ENCODE peak calls at places on chromosomes 11 and 22, in ten cellular contexts. W is thoracic aorta; Y is stimulated activated naive CD8-positive, alpha-beta T cell treated with anti-CD3 and anti-CD28 coated beads, Interleukin-15, Interleukin-2, amounts not matched to agents 100 U/mL and 50 U/mL, for 24 hours; P is frontal cortex; S is activated T-cell treated with anti-CD3 and anti-CD28 coated beads for 1 hour; B is activated T-helper 9 cell treated with anti-CD3 and anti-CD28 coated beads, Interleukin-2, amount 50 U/mL, for 16 hours; U is midbrain; Q is RWPE2; J is OCI-M1; F is astrocyte of the spinal cord. L is an unnamed sample.

GRCh38 chr22:32122899-32123298 is 36.2 kb downstream of the C22orf42 start:
- DNase-seq in S (no peak), P (no peak), F (no peak), J (no peak), Q (no peak), W (no peak), Y (no peak), U (no peak), B (no peak), L (no peak)

GRCh38 chr11:67633758-67634365 is 4.1 kb upstream of the NUDT8 start:
- DNase-seq in W (no peak), P (no peak), J (no peak), Y (no peak), F (no peak), Q (peak; percentile 39), B (no peak), S (no peak), U (no peak), L (no peak)

GRCh38 chr11:60899021-60899936 is 7.1 kb downstream of the PRPF19 start:
- DNase-seq in P (no peak), U (peak; percentile 52), S (no peak), Y (no peak), J (peak; percentile 76), B (no peak), W (no peak), Q (no peak), F (peak; percentile 71), L (peak; percentile 45)

GRCh38 chr11:88629496-88629895 is 292.0 kb upstream of the CTSC start:
- DNase-seq in U (no peak), W (no peak), P (no peak), S (no peak), B (no peak), Q (no peak), J (no peak), Y (no peak), F (no peak), L (no peak)

GRCh38 chr11:69969890-69970784 is 108.0 kb upstream of the ANO1 start:
- DNase-seq in S (no peak), P (no peak), B (no peak), W (no peak), Q (no peak), F (no peak), U (no peak), J (no peak), Y (no peak), L (no peak)

GRCh38 chr11:68778205-68778604 is 26.9 kb upstream of the TESMIN start:
- DNase-seq in Q (no peak), F (no peak), U (no peak), P (no peak), W (no peak), J (no peak), S (no peak), B (no peak), Y (no peak), L (no peak)

GRCh38 chr11:35487532-35488078 is 37.8 kb downstream of the PAMR1 start:
- DNase-seq in S (no peak), J (peak; percentile 11), U (peak; percentile 20), P (no peak), B (no peak), W (no peak), F (peak; percentile 69), Y (peak; percentile 4), Q (no peak), L (no peak)

GRCh38 chr11:128939591-128939990 is 3.1 kb downstream of the TP53AIP1 start:
- DNase-seq in W (no peak), S (no peak), B (no peak), Q (no peak), P (no peak), U (no peak), F (no peak), Y (no peak), J (no peak), L (no peak)

GRCh38 chr11:6647836-6648235 is 7.8 kb downstream of the DCHS1 start:
- DNase-seq in Y (no peak), P (no peak), B (no peak), Q (no peak), J (no peak), U (no peak), S (no peak), W (no peak), F (no peak), L (no peak)

GRCh38 chr11:58917159-58917765 is 22.0 kb upstream of the GLYATL1 start:
- DNase-seq in Q (no peak), S (no peak), J (no peak), Y (no peak), F (no peak), U (no peak), P (no peak), W (no peak), B (no peak), L (no peak)